ENCODE peak calls at places on chromosomes 11 and 22, in four cellular contexts. One of them, this sample, is unnamed.

GRCh38 chr11:75105462-75105925 is 8.8 kb upstream of the OR2AT4 start:
- DNase-seq in HCT116: peak; percentile 39
- DNase-seq in K562: peak; percentile 75
- DNase-seq in GM12878: no peak
- DNase-seq in this sample: peak; percentile 21

GRCh38 chr22:35575116-35575748 is 34.6 kb downstream of the RASD2 start:
- DNase-seq in HCT116: no peak
- DNase-seq in K562: peak; percentile 47
- DNase-seq in GM12878: no peak
- DNase-seq in this sample: no peak

GRCh38 chr22:38027487-38027886 is 29.7 kb upstream of the PICK1 start:
- DNase-seq in HCT116: no peak
- DNase-seq in K562: no peak
- DNase-seq in GM12878: no peak
- DNase-seq in this sample: no peak

GRCh38 chr11:15471709-15472404 is 357.1 kb downstream of the INSC start:
- DNase-seq in HCT116: no peak
- DNase-seq in K562: no peak
- DNase-seq in GM12878: no peak
- DNase-seq in this sample: no peak

GRCh38 chr11:1888811-1889526 is 2.7 kb downstream of the PRR33 start:
- DNase-seq in HCT116: no peak
- DNase-seq in K562: no peak
- DNase-seq in GM12878: no peak
- DNase-seq in this sample: no peak

GRCh38 chr11:1757861-1758610 is 5.7 kb downstream of the CTSD start:
- DNase-seq in HCT116: no peak
- DNase-seq in K562: no peak
- DNase-seq in GM12878: no peak
- DNase-seq in this sample: no peak

GRCh38 chr22:46587067-46587471 is 33.1 kb upstream of the GRAMD4 start:
- DNase-seq in HCT116: no peak
- DNase-seq in K562: no peak
- DNase-seq in GM12878: peak; percentile 69
- DNase-seq in this sample: no peak

GRCh38 chr11:62245271-62245753 is 3.3 kb downstream of the SCGB1D2 start:
- DNase-seq in HCT116: no peak
- DNase-seq in K562: peak; percentile 38
- DNase-seq in GM12878: no peak
- DNase-seq in this sample: peak; percentile 70

GRCh38 chr11:65565624-65566453 is 4.4 kb upstream of the ZNRD2 start:
- DNase-seq in HCT116: no peak
- DNase-seq in K562: no peak
- DNase-seq in GM12878: no peak
- DNase-seq in this sample: no peak

GRCh38 chr11:29334781-29335140 is 682.1 kb downstream of the KCNA4 start:
- DNase-seq in HCT116: no peak
- DNase-seq in K562: no peak
- DNase-seq in GM12878: no peak
- DNase-seq in this sample: no peak

GRCh38 chr22:30701872-30702271 is 7.2 kb downstream of the OSBP2 start:
- DNase-seq in HCT116: peak; percentile 18
- DNase-seq in K562: no peak
- DNase-seq in GM12878: no peak
- DNase-seq in this sample: no peak

GRCh38 chr11:122584670-122585069 is 70.9 kb upstream of the UBASH3B start:
- DNase-seq in HCT116: no peak
- DNase-seq in K562: no peak
- DNase-seq in GM12878: no peak
- DNase-seq in this sample: no peak

GRCh38 chr11:76560219-76560618 is 110.3 kb downstream of the LRRC32 start:
- DNase-seq in HCT116: peak; percentile 40
- DNase-seq in K562: no peak
- DNase-seq in GM12878: no peak
- DNase-seq in this sample: no peak

GRCh38 chr22:23892626-23893445 is 1.3 kb upstream of the MIF start:
- DNase-seq in HCT116: no peak
- DNase-seq in K562: no peak
- DNase-seq in GM12878: no peak
- DNase-seq in this sample: no peak

GRCh38 chr11:65625628-65626342 is 10.2 kb downstream of the PCNX3 start:
- DNase-seq in HCT116: no peak
- DNase-seq in K562: peak; percentile 32
- DNase-seq in GM12878: no peak
- DNase-seq in this sample: peak; percentile 70

GRCh38 chr22:46547883-46548244 is 10.4 kb upstream of the CELSR1 start:
- DNase-seq in HCT116: no peak
- DNase-seq in K562: no peak
- DNase-seq in GM12878: no peak
- DNase-seq in this sample: no peak

GRCh38 chr11:64926689-64927088 is 2.2 kb downstream of the PPP2R5B start:
- DNase-seq in HCT116: no peak
- DNase-seq in K562: no peak
- DNase-seq in GM12878: no peak
- DNase-seq in this sample: no peak

GRCh38 chr11:134684576-134684975 is 272.5 kb upstream of the B3GAT1 start:
- DNase-seq in HCT116: no peak
- DNase-seq in K562: no peak
- DNase-seq in GM12878: no peak
- DNase-seq in this sample: no peak

GRCh38 chr11:128575956-128576340 is 11.4 kb downstream of the ETS1 start:
- DNase-seq in HCT116: no peak
- DNase-seq in K562: no peak
- DNase-seq in GM12878: no peak
- DNase-seq in this sample: no peak
- TF ChIP-seq EGR1 in HCT116: no peak
- TF ChIP-seq EGR1 in K562: no peak
- TF ChIP-seq EGR1 in GM12878: no peak
- TF ChIP-seq EGR1 in this sample: no peak

DNA sequence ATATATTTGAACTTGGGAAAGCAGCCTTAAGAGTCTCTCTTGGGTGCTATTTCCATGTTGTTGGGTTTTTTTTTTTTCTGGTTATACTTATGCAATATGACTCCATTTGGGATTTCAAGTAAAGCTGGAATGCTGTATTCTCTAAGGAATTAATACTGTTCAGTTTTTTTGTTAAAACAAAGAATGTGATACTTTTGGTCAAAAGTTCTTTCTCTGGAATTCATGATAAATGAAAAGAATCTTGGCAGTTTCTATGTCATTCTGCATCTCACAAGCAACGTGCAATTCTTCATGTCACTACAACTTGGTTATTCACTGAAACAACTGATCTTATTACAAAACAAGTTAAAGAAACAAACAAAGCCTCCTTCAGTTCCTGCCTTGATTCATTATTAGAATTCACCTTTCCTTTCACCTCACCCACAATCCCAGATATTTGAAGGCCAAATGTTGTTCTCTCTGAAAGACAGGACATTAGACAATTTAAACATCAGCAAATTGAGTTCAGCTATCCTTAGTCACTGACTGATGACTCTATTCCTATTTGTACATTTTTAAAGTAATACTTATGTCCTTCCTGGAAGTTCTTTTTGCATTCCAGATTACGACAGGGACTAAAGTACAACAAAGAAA is 176.2 kb downstream of the SBF2 start:
- DNase-seq in HCT116: no peak
- DNase-seq in K562: no peak
- DNase-seq in GM12878: no peak
- DNase-seq in this sample: no peak
- TF ChIP-seq EGR1 in HCT116: no peak
- TF ChIP-seq EGR1 in K562: no peak
- TF ChIP-seq EGR1 in GM12878: no peak
- TF ChIP-seq EGR1 in this sample: no peak

GRCh38 chr11:8032122-8032521 is 45.0 kb downstream of the EIF3F start:
- DNase-seq in HCT116: no peak
- DNase-seq in K562: no peak
- DNase-seq in GM12878: no peak
- DNase-seq in this sample: no peak
- TF ChIP-seq EGR1 in HCT116: no peak
- TF ChIP-seq EGR1 in K562: no peak
- TF ChIP-seq EGR1 in GM12878: no peak
- TF ChIP-seq EGR1 in this sample: no peak

DNA sequence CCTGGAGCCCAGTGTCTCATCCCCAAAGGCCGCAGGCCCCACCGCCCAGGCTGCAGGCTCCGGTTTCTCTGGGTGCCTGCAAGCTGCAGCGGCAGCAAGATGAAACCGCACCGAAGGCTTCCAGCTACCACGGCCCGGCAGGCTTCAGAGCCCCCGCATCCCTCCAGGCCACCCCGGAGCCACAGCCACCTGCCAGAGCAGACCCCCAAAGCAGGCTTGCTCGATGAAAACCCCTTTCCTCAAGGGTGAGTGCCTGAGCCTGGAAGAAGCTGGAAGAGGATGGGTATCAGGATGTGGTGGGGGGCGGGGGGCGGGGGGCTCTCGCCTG is 24.5 kb upstream of the GNB1L start:
- DNase-seq in HCT116: no peak
- DNase-seq in K562: no peak
- DNase-seq in GM12878: no peak
- DNase-seq in this sample: peak; percentile 41
- TF ChIP-seq EGR1 in HCT116: no peak
- TF ChIP-seq EGR1 in K562: no peak
- TF ChIP-seq EGR1 in GM12878: no peak
- TF ChIP-seq EGR1 in this sample: no peak